ENCODE peak calls at places on chromosome 2, in eight cellular contexts. Y is NCI-H1930; G is ACHN; B is transverse colon; C is T1000; W is AG09319; J is stimulated activated CD8-positive, alpha-beta memory T cell treated with anti-CD3 and anti-CD28 coated beads, Interleukin-2, amount 100 ng/mL, for 1 hour; N is H9. F is an unnamed sample.

GRCh38 chr2:112157472-112157871 is 19.3 kb downstream of the FBLN7 start:
- DNase-seq in Y (no peak), G (no peak), B (no peak), C (no peak), W (no peak), J (no peak), N (no peak), F (no peak)

GRCh38 chr2:235553696-235554100 is 59.9 kb downstream of the AGAP1 start:
- DNase-seq in Y (no peak), G (no peak), B (peak), C (no peak), W (no peak), J (no peak), N (no peak), F (no peak)

GRCh38 chr2:133346654-133347053 is 221.6 kb downstream of the NCKAP5 start:
- DNase-seq in Y (no peak), G (peak), B (no peak), C (no peak), W (no peak), J (no peak), N (no peak), F (no peak)

GRCh38 chr2:160646684-160647444 is 153.3 kb upstream of the RBMS1 start:
- DNase-seq in Y (no peak), G (no peak), B (no peak), C (no peak), W (no peak), J (no peak), N (no peak), F (no peak)

GRCh38 chr2:233404227-233404626 is 49.9 kb downstream of the DGKD start:
- DNase-seq in Y (no peak), G (peak), B (peak), C (no peak), W (no peak), J (no peak), N (no peak), F (no peak)

GRCh38 chr2:114222331-114222730 is 220.1 kb upstream of the DPP10 start:
- DNase-seq in Y (peak), G (no peak), B (no peak), C (no peak), W (no peak), J (no peak), N (no peak), F (no peak)

GRCh38 chr2:100620481-100620880 is 57.7 kb downstream of the PDCL3 start:
- DNase-seq in Y (no peak), G (no peak), B (no peak), C (no peak), W (no peak), J (no peak), N (no peak), F (no peak)

GRCh38 chr2:16064719-16065118 is 124.4 kb downstream of the MYCN start:
- DNase-seq in Y (no peak), G (no peak), B (no peak), C (no peak), W (no peak), J (no peak), N (no peak), F (no peak)

GRCh38 chr2:66790651-66791181 is 355.8 kb downstream of the MEIS1 start:
- DNase-seq in Y (no peak), G (no peak), B (no peak), C (no peak), W (no peak), J (no peak), N (no peak), F (no peak)

GRCh38 chr2:25664531-25665307 is 8.7 kb downstream of the DTNB start:
- DNase-seq in Y (no peak), G (peak), B (peak), C (no peak), W (peak), J (no peak), N (peak), F (peak)

GRCh38 chr2:169859423-169859822 is 32.2 kb downstream of the UBR3 start:
- DNase-seq in Y (no peak), G (no peak), B (no peak), C (no peak), W (no peak), J (no peak), N (no peak), F (no peak)

GRCh38 chr2:21103274-21103891 is 20.4 kb upstream of the TDRD15 start:
- DNase-seq in Y (peak), G (no peak), B (no peak), C (no peak), W (no peak), J (no peak), N (no peak), F (peak)

GRCh38 chr2:46327627-46328026 is 30.4 kb downstream of the EPAS1 start:
- DNase-seq in Y (no peak), G (no peak), B (no peak), C (no peak), W (no peak), J (no peak), N (no peak), F (no peak)

GRCh38 chr2:41998789-41999470 is 48.9 kb upstream of the PKDCC start:
- DNase-seq in Y (no peak), G (no peak), B (no peak), C (no peak), W (no peak), J (no peak), N (no peak), F (no peak)

GRCh38 chr2:134792147-134792546 is 46.3 kb upstream of the ACMSD start:
- DNase-seq in Y (no peak), G (no peak), B (no peak), C (no peak), W (no peak), J (no peak), N (no peak), F (no peak)

GRCh38 chr2:18830962-18831361 is 241.6 kb upstream of the NT5C1B start:
- DNase-seq in Y (no peak), G (no peak), B (no peak), C (no peak), W (no peak), J (no peak), N (no peak), F (no peak)

GRCh38 chr2:241629762-241630435 is 7.1 kb downstream of the THAP4 start:
- DNase-seq in Y (no peak), G (no peak), B (no peak), C (no peak), W (no peak), J (no peak), N (no peak), F (no peak)

GRCh38 chr2:234292205-234292954 is 204.5 kb downstream of the ARL4C start:
- DNase-seq in Y (no peak), G (no peak), B (peak), C (no peak), W (no peak), J (no peak), N (no peak), F (no peak)

GRCh38 chr2:60033325-60033724 is 520.1 kb downstream of the BCL11A start:
- DNase-seq in Y (no peak), G (no peak), B (no peak), C (no peak), W (no peak), J (no peak), N (no peak), F (no peak)

GRCh38 chr2:102185347-102185746 is 1.5 kb upstream of the IL1RL2 start:
- DNase-seq in Y (no peak), G (peak), B (no peak), C (no peak), W (no peak), J (no peak), N (no peak), F (peak)

GRCh38 chr2:95206086-95206485 is 1.2 kb upstream of the ZNF892 start:
- DNase-seq in Y (no peak), G (no peak), B (no peak), C (no peak), W (no peak), J (no peak), N (no peak), F (no peak)

GRCh38 chr2:98346259-98347236 is at the start of gene CNGA3:
- DNase-seq in Y (no peak), G (no peak), B (peak), C (no peak), W (no peak), J (no peak), N (peak), F (no peak)

GRCh38 chr2:79833235-79833878 is 320.5 kb downstream of the CTNNA2 start:
- DNase-seq in Y (no peak), G (no peak), B (no peak), C (no peak), W (no peak), J (no peak), N (no peak), F (no peak)

GRCh38 chr2:156897548-156897947 is 360.0 kb upstream of the GALNT5 start:
- DNase-seq in Y (no peak), G (no peak), B (no peak), C (no peak), W (no peak), J (no peak), N (no peak), F (no peak)

GRCh38 chr2:50491541-50492114 is 540.3 kb downstream of the NRXN1 start:
- DNase-seq in Y (no peak), G (peak), B (peak), C (no peak), W (peak), J (no peak), N (no peak), F (peak)